ENCODE peak calls at places on chromosomes 5 and 9, in nine cellular contexts. One of them, this sample, is unnamed.

GRCh38 chr9:19554518-19554917 is 145.7 kb downstream of the ACER2 start:
- ATAC-seq in A549: no peak
- ATAC-seq in body of pancreas: no peak
- ATAC-seq in upper lobe of left lung: no peak
- ATAC-seq in HepG2: no peak
- ATAC-seq in K562: no peak
- ATAC-seq in right lobe of liver: no peak
- ATAC-seq in gastrocnemius medialis: no peak
- ATAC-seq in heart left ventricle: no peak
- ATAC-seq in this sample: no peak

GRCh38 chr9:89491688-89492087 is 6.2 kb downstream of the SEMA4D start:
- ATAC-seq in A549: no peak
- ATAC-seq in body of pancreas: peak; percentile 21
- ATAC-seq in upper lobe of left lung: no peak
- ATAC-seq in HepG2: no peak
- ATAC-seq in K562: no peak
- ATAC-seq in right lobe of liver: no peak
- ATAC-seq in gastrocnemius medialis: no peak
- ATAC-seq in heart left ventricle: no peak
- ATAC-seq in this sample: no peak

GRCh38 chr5:60788863-60789513 is 55.1 kb downstream of the ELOVL7 start:
- ATAC-seq in heart left ventricle: no peak
- ATAC-seq in K562: no peak
- ATAC-seq in A549: no peak
- ATAC-seq in right lobe of liver: no peak
- ATAC-seq in body of pancreas: peak; percentile 69
- ATAC-seq in gastrocnemius medialis: no peak
- ATAC-seq in HepG2: no peak
- ATAC-seq in upper lobe of left lung: no peak
- ATAC-seq in this sample: no peak

GRCh38 chr5:60436518-60436917 is 263.4 kb downstream of the DEPDC1B start:
- ATAC-seq in HepG2: no peak
- ATAC-seq in gastrocnemius medialis: no peak
- ATAC-seq in heart left ventricle: no peak
- ATAC-seq in right lobe of liver: no peak
- ATAC-seq in body of pancreas: no peak
- ATAC-seq in A549: no peak
- ATAC-seq in upper lobe of left lung: no peak
- ATAC-seq in K562: no peak
- ATAC-seq in this sample: no peak

GRCh38 chr9:68731857-68732256 is 26.8 kb downstream of the PIP5K1B start:
- ATAC-seq in right lobe of liver: no peak
- ATAC-seq in K562: peak; percentile 70
- ATAC-seq in HepG2: peak; percentile 26
- ATAC-seq in upper lobe of left lung: no peak
- ATAC-seq in body of pancreas: no peak
- ATAC-seq in A549: no peak
- ATAC-seq in heart left ventricle: no peak
- ATAC-seq in gastrocnemius medialis: no peak
- ATAC-seq in this sample: no peak

GRCh38 chr5:125056641-125057345 is 310.4 kb upstream of the ZNF608 start:
- ATAC-seq in HepG2: no peak
- ATAC-seq in heart left ventricle: no peak
- ATAC-seq in gastrocnemius medialis: no peak
- ATAC-seq in body of pancreas: no peak
- ATAC-seq in A549: no peak
- ATAC-seq in right lobe of liver: no peak
- ATAC-seq in upper lobe of left lung: no peak
- ATAC-seq in K562: no peak
- ATAC-seq in this sample: no peak

GRCh38 chr9:120621941-120622340 is 42.0 kb upstream of the CDK5RAP2 start:
- ATAC-seq in body of pancreas: no peak
- ATAC-seq in gastrocnemius medialis: no peak
- ATAC-seq in K562: no peak
- ATAC-seq in upper lobe of left lung: no peak
- ATAC-seq in A549: no peak
- ATAC-seq in right lobe of liver: no peak
- ATAC-seq in HepG2: no peak
- ATAC-seq in heart left ventricle: no peak
- ATAC-seq in this sample: no peak

GRCh38 chr5:61678966-61679365 is 346.9 kb downstream of the ZSWIM6 start:
- ATAC-seq in HepG2: peak; percentile 85
- ATAC-seq in gastrocnemius medialis: no peak
- ATAC-seq in right lobe of liver: no peak
- ATAC-seq in body of pancreas: no peak
- ATAC-seq in K562: peak; percentile 72
- ATAC-seq in A549: peak; percentile 98
- ATAC-seq in upper lobe of left lung: no peak
- ATAC-seq in heart left ventricle: no peak
- ATAC-seq in this sample: no peak

GRCh38 chr5:34916518-34916917 is 1.0 kb downstream of the BRIX1 start:
- ATAC-seq in upper lobe of left lung: no peak
- ATAC-seq in gastrocnemius medialis: no peak
- ATAC-seq in heart left ventricle: no peak
- ATAC-seq in A549: no peak
- ATAC-seq in body of pancreas: no peak
- ATAC-seq in HepG2: no peak
- ATAC-seq in K562: peak; percentile 39
- ATAC-seq in right lobe of liver: no peak
- ATAC-seq in this sample: no peak

GRCh38 chr9:68763104-68763503 is 58.1 kb downstream of the PIP5K1B start:
- ATAC-seq in HepG2: no peak
- ATAC-seq in body of pancreas: no peak
- ATAC-seq in right lobe of liver: no peak
- ATAC-seq in gastrocnemius medialis: no peak
- ATAC-seq in K562: no peak
- ATAC-seq in upper lobe of left lung: no peak
- ATAC-seq in heart left ventricle: no peak
- ATAC-seq in A549: no peak
- ATAC-seq in this sample: no peak

GRCh38 chr9:37937403-37937802 is 33.5 kb upstream of the SLC25A51 start:
- ATAC-seq in K562: no peak
- ATAC-seq in A549: no peak
- ATAC-seq in right lobe of liver: no peak
- ATAC-seq in body of pancreas: no peak
- ATAC-seq in upper lobe of left lung: no peak
- ATAC-seq in heart left ventricle: no peak
- ATAC-seq in HepG2: no peak
- ATAC-seq in gastrocnemius medialis: no peak
- ATAC-seq in this sample: no peak

GRCh38 chr9:136721339-136722092 is 9.1 kb downstream of the DIPK1B start:
- ATAC-seq in upper lobe of left lung: peak; percentile 5
- ATAC-seq in K562: peak; percentile 3
- ATAC-seq in heart left ventricle: peak; percentile 29
- ATAC-seq in HepG2: peak; percentile 12
- ATAC-seq in gastrocnemius medialis: peak; percentile 32
- ATAC-seq in right lobe of liver: peak; percentile 17
- ATAC-seq in A549: peak; percentile 13
- ATAC-seq in body of pancreas: peak; percentile 6
- ATAC-seq in this sample: peak; percentile 38
- TF ChIP-seq POLR2A in upper lobe of left lung: peak; percentile 26
- TF ChIP-seq POLR2A in K562: peak; percentile 47
- TF ChIP-seq POLR2A in heart left ventricle: no peak
- TF ChIP-seq POLR2A in HepG2: no peak
- TF ChIP-seq POLR2A in gastrocnemius medialis: no peak
- TF ChIP-seq POLR2A in right lobe of liver: no peak
- TF ChIP-seq POLR2A in A549: no peak
- TF ChIP-seq POLR2A in body of pancreas: no peak
- TF ChIP-seq POLR2A in this sample: no peak

GRCh38 chr9:128094166-128094949 is 26.3 kb downstream of the SLC25A25 start:
- ATAC-seq in right lobe of liver: peak; percentile 33
- ATAC-seq in A549: peak; percentile 83
- ATAC-seq in K562: peak; percentile 90
- ATAC-seq in gastrocnemius medialis: peak; percentile 70
- ATAC-seq in body of pancreas: peak; percentile 76
- ATAC-seq in upper lobe of left lung: peak; percentile 89
- ATAC-seq in heart left ventricle: peak; percentile 86
- ATAC-seq in HepG2: no peak
- ATAC-seq in this sample: peak; percentile 84

GRCh38 chr9:128092199-128092977 is 24.4 kb downstream of the SLC25A25 start:
- ATAC-seq in body of pancreas: no peak
- ATAC-seq in heart left ventricle: no peak
- ATAC-seq in upper lobe of left lung: no peak
- ATAC-seq in gastrocnemius medialis: no peak
- ATAC-seq in right lobe of liver: no peak
- ATAC-seq in K562: no peak
- ATAC-seq in HepG2: no peak
- ATAC-seq in A549: no peak
- ATAC-seq in this sample: no peak

GRCh38 chr9:128091144-128091543 is 23.1 kb downstream of the SLC25A25 start:
- ATAC-seq in heart left ventricle: peak; percentile 14
- ATAC-seq in right lobe of liver: no peak
- ATAC-seq in upper lobe of left lung: peak; percentile 70
- ATAC-seq in gastrocnemius medialis: peak; percentile 40
- ATAC-seq in HepG2: no peak
- ATAC-seq in body of pancreas: no peak
- ATAC-seq in K562: no peak
- ATAC-seq in A549: no peak
- ATAC-seq in this sample: peak; percentile 57

GRCh38 chr9:128091571-128091970 is 23.5 kb downstream of the SLC25A25 start:
- ATAC-seq in heart left ventricle: no peak
- ATAC-seq in K562: no peak
- ATAC-seq in upper lobe of left lung: no peak
- ATAC-seq in HepG2: no peak
- ATAC-seq in right lobe of liver: no peak
- ATAC-seq in body of pancreas: no peak
- ATAC-seq in gastrocnemius medialis: no peak
- ATAC-seq in A549: no peak
- ATAC-seq in this sample: no peak

DNA sequence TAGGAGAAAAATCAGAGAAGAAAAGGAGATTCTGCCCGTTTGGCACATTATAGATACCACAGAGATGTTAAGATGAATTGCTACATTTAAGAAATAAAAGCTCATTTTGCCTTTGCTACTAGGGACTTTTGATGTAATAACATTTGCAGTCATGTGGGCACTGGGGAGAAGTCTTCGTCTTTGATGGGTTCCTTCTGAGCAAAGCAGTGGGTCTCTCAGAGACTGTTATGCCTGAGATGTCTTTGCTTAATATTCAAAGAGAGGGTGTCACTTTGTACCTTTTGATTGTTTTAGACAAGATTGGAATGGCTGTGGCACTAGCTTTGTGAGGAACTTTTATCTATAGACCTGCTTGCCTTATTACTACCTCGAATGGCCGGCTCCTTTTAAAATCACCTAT is 25.0 kb downstream of the SLC25A25 start:
- ATAC-seq in gastrocnemius medialis: no peak
- ATAC-seq in body of pancreas: no peak
- ATAC-seq in A549: no peak
- ATAC-seq in HepG2: no peak
- ATAC-seq in right lobe of liver: no peak
- ATAC-seq in upper lobe of left lung: no peak
- ATAC-seq in heart left ventricle: no peak
- ATAC-seq in K562: no peak
- ATAC-seq in this sample: no peak
- H3K4me3 ChIP-seq in gastrocnemius medialis: no peak overlapping the region
- H3K4me3 ChIP-seq in body of pancreas: no peak overlapping the region
- H3K4me3 ChIP-seq in A549: no peak overlapping the region
- H3K4me3 ChIP-seq in HepG2: no peak overlapping the region
- H3K4me3 ChIP-seq in right lobe of liver: no peak overlapping the region
- H3K4me3 ChIP-seq in upper lobe of left lung: no peak overlapping the region
- H3K4me3 ChIP-seq in heart left ventricle: no peak overlapping the region
- H3K4me3 ChIP-seq in K562: peak overlapping the region; percentile 12
- H3K4me3 ChIP-seq in this sample: no peak overlapping the region

GRCh38 chr9:12889402-12890106 is 114.7 kb downstream of the LURAP1L start:
- ATAC-seq in gastrocnemius medialis: no peak
- ATAC-seq in right lobe of liver: peak; percentile 80
- ATAC-seq in upper lobe of left lung: no peak
- ATAC-seq in A549: no peak
- ATAC-seq in K562: no peak
- ATAC-seq in heart left ventricle: no peak
- ATAC-seq in body of pancreas: no peak
- ATAC-seq in HepG2: no peak
- ATAC-seq in this sample: no peak

GRCh38 chr9:12882430-12882829 is 107.6 kb downstream of the LURAP1L start:
- ATAC-seq in upper lobe of left lung: peak; percentile 84
- ATAC-seq in K562: no peak
- ATAC-seq in heart left ventricle: peak; percentile 88
- ATAC-seq in A549: no peak
- ATAC-seq in gastrocnemius medialis: peak; percentile 72
- ATAC-seq in right lobe of liver: no peak
- ATAC-seq in HepG2: no peak
- ATAC-seq in body of pancreas: peak; percentile 15
- ATAC-seq in this sample: peak; percentile 74

GRCh38 chr9:12880406-12881016 is 105.7 kb downstream of the LURAP1L start:
- ATAC-seq in A549: no peak
- ATAC-seq in K562: no peak
- ATAC-seq in heart left ventricle: no peak
- ATAC-seq in gastrocnemius medialis: no peak
- ATAC-seq in upper lobe of left lung: no peak
- ATAC-seq in HepG2: no peak
- ATAC-seq in body of pancreas: no peak
- ATAC-seq in right lobe of liver: no peak
- ATAC-seq in this sample: no peak

GRCh38 chr9:12884736-12885395 is 110.0 kb downstream of the LURAP1L start:
- ATAC-seq in upper lobe of left lung: peak; percentile 87
- ATAC-seq in A549: peak; percentile 99
- ATAC-seq in K562: no peak
- ATAC-seq in heart left ventricle: peak; percentile 68
- ATAC-seq in right lobe of liver: peak; percentile 72
- ATAC-seq in body of pancreas: peak; percentile 82
- ATAC-seq in HepG2: peak; percentile 77
- ATAC-seq in gastrocnemius medialis: no peak
- ATAC-seq in this sample: peak; percentile 61
- TF ChIP-seq CTCF in upper lobe of left lung: peak; percentile 39
- TF ChIP-seq CTCF in A549: peak; percentile 89
- TF ChIP-seq CTCF in K562: no peak
- TF ChIP-seq CTCF in heart left ventricle: peak; percentile 59
- TF ChIP-seq CTCF in right lobe of liver: peak; percentile 69
- TF ChIP-seq CTCF in body of pancreas: peak; percentile 42
- TF ChIP-seq CTCF in HepG2: peak; percentile 73
- TF ChIP-seq CTCF in gastrocnemius medialis: peak; percentile 41
- TF ChIP-seq CTCF in this sample: peak; percentile 53

GRCh38 chr5:157025093-157025698 is 33.7 kb downstream of the HAVCR1 start:
- ATAC-seq in gastrocnemius medialis: no peak
- ATAC-seq in HepG2: no peak
- ATAC-seq in body of pancreas: no peak
- ATAC-seq in upper lobe of left lung: no peak
- ATAC-seq in K562: no peak
- ATAC-seq in right lobe of liver: peak; percentile 35
- ATAC-seq in A549: no peak
- ATAC-seq in heart left ventricle: no peak
- ATAC-seq in this sample: no peak
- TF ChIP-seq POLR2A in gastrocnemius medialis: no peak
- TF ChIP-seq POLR2A in HepG2: no peak
- TF ChIP-seq POLR2A in body of pancreas: no peak
- TF ChIP-seq POLR2A in upper lobe of left lung: no peak
- TF ChIP-seq POLR2A in K562: no peak
- TF ChIP-seq POLR2A in right lobe of liver: no peak
- TF ChIP-seq POLR2A in A549: no peak
- TF ChIP-seq POLR2A in heart left ventricle: no peak
- TF ChIP-seq POLR2A in this sample: no peak

DNA sequence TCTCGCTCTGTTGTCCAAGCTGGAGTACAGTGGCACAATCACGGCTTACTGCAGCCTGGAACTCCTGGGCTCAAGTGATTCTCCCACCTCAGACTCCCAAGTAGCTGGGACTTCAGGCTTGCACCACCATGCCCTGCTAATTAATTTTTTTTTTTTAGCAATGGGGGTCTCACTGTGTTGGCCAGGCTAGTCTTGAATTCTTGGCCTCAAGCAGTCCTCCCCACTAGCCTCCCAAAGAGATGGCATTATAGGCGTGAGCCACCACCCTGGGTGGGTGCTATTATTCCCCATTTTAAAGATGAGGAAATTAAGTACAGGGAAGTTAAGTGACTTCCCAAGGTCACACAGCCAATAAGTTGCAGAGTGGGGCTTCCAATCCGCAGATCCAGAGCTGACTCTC is 1.7 kb downstream of the NNT start:
- ATAC-seq in K562: no peak
- ATAC-seq in body of pancreas: no peak
- ATAC-seq in A549: no peak
- ATAC-seq in HepG2: no peak
- ATAC-seq in upper lobe of left lung: no peak
- ATAC-seq in right lobe of liver: no peak
- ATAC-seq in gastrocnemius medialis: no peak
- ATAC-seq in heart left ventricle: no peak
- ATAC-seq in this sample: no peak
- H3K4me3 ChIP-seq in K562: no peak overlapping the region
- H3K4me3 ChIP-seq in body of pancreas: no peak overlapping the region
- H3K4me3 ChIP-seq in A549: no peak overlapping the region
- H3K4me3 ChIP-seq in HepG2: no peak overlapping the region
- H3K4me3 ChIP-seq in upper lobe of left lung: no peak overlapping the region
- H3K4me3 ChIP-seq in right lobe of liver: peak overlapping the region; percentile 78
- H3K4me3 ChIP-seq in gastrocnemius medialis: peak overlapping the region; percentile 75
- H3K4me3 ChIP-seq in heart left ventricle: peak overlapping the region; percentile 84
- H3K4me3 ChIP-seq in this sample: no peak overlapping the region

This sample was measured in gastroesophageal sphincter.